ENCODE peak calls at places on chromosomes 7 and 10, in four cellular contexts. B is upper lobe of right lung, L is AG10803, K is ovary. X is an unnamed sample.
A peak's percentile ranks its signal among the peaks of the same experiment; 100 is the strongest.

GRCh38 chr10:132467464-132468149 is 70.0 kb upstream of the INPP5A start:
- DNase-seq in B (no peak), L (no peak), K (peak; percentile 70), X (no peak)

GRCh38 chr10:17232276-17232987 is 4.4 kb downstream of the VIM start:
- DNase-seq in B (no peak), L (no peak), K (no peak), X (peak; percentile 70)

GRCh38 chr10:17026686-17027485 is 102.7 kb downstream of the CUBN start:
- DNase-seq in B (no peak), L (peak; percentile 58), K (no peak), X (peak; percentile 77)

GRCh38 chr10:46197050-46197449 is 89.7 kb upstream of the ANTXRL start:
- DNase-seq in B (no peak), L (no peak), K (no peak), X (no peak)

GRCh38 chr7:496528-497295 is 22.9 kb downstream of the PDGFA start:
- DNase-seq in B (peak; percentile 63), L (no peak), K (no peak), X (no peak)

GRCh38 chr10:74024600-74024999 is 26.7 kb downstream of the VCL start:
- DNase-seq in B (no peak), L (no peak), K (no peak), X (no peak)

GRCh38 chr7:87312215-87312865 is 33.1 kb upstream of the CROT start:
- DNase-seq in B (no peak), L (peak; percentile 66), K (peak; percentile 52), X (peak; percentile 76)

GRCh38 chr7:56007167-56007652 is 42.8 kb downstream of the NIPSNAP2 start:
- DNase-seq in B (no peak), L (no peak), K (no peak), X (no peak)

GRCh38 chr10:69792361-69792760 is 9.3 kb upstream of the COL13A1 start:
- DNase-seq in B (no peak), L (no peak), K (no peak), X (no peak)

GRCh38 chr7:38186593-38187314 is 8.7 kb downstream of the STARD3NL start:
- DNase-seq in B (no peak), L (peak; percentile 58), K (no peak), X (no peak)

GRCh38 chr10:71638087-71638576 is 81.4 kb downstream of the C10orf105 start:
- DNase-seq in B (peak; percentile 75), L (no peak), K (no peak), X (no peak)

GRCh38 chr7:136339464-136339863 is 362.3 kb upstream of the MTPN start:
- DNase-seq in B (no peak), L (peak; percentile 4), K (no peak), X (no peak)

GRCh38 chr7:140719711-140720110 is 23.2 kb downstream of the NDUFB2 start:
- DNase-seq in B (no peak), L (peak; percentile 24), K (no peak), X (no peak)

GRCh38 chr10:56911906-56912480 is 550.9 kb upstream of the ZWINT start:
- DNase-seq in B (no peak), L (no peak), K (no peak), X (peak; percentile 16)

GRCh38 chr7:79199266-79199665 is 254.2 kb downstream of the MAGI2 start:
- DNase-seq in B (no peak), L (no peak), K (no peak), X (no peak)

GRCh38 chr7:142438235-142438922 is 180.5 kb upstream of the PRSS58 start:
- DNase-seq in B (no peak), L (peak; percentile 37), K (no peak), X (peak; percentile 50)

GRCh38 chr7:153043440-153043839 is 283.9 kb downstream of the ACTR3B start:
- DNase-seq in B (no peak), L (no peak), K (no peak), X (no peak)
- TF ChIP-seq CTCF in B (no peak), L (no peak), K (no peak), X (no peak)

GRCh38 chr7:27364344-27364758 is 121.7 kb downstream of the EVX1 start:
- DNase-seq in B (no peak), L (peak; percentile 83), K (peak; percentile 84), X (no peak)
- H3K4me3 ChIP-seq in B (no peak overlapping the region), L (peak overlapping the region; percentile 52), K (peak overlapping the region; percentile 7), X (no peak overlapping the region)

DNA sequence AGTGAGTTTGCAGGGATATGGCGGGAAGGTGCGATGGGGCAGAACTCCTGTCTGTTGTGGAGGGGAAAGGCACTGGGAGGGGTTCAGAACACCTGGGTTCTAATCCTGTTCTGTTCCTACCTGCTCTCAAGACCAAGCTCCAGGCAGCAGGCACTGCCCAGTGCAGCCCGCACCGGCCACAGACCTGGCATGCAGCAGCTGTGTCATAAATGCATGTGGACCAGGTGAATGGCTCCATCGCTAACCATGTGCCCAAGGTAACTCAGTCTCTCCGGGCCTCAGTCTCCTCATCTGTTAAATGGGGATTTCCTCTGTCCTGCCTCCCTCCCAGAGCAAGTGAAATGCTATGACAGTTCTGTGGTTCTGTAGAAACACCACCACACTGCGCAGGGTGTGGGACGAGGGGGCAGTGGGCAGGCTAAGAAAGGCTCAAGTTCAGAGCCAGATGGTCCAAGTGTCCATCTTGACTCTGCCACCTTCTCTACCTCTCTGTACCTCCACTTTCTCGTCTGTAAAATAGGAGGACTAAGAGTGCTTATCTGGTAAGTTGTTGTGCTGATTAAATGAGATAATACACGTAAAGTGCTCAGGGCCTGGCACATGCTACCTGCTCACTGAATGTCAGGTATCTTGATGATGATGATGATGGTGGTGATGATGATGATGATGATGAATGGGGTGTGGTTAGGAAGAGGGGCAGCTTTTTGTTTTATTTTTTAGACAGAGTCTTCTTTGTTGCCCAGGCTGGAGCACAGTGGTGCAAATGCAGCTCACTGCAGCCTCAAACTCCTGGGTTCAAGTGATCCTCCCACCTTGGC is 22.9 kb downstream of the ATP6V1F start:
- DNase-seq in B (no peak), L (no peak), K (no peak), X (no peak)
- TF ChIP-seq CTCF in B (no peak), L (no peak), K (no peak), X (no peak)

DNA sequence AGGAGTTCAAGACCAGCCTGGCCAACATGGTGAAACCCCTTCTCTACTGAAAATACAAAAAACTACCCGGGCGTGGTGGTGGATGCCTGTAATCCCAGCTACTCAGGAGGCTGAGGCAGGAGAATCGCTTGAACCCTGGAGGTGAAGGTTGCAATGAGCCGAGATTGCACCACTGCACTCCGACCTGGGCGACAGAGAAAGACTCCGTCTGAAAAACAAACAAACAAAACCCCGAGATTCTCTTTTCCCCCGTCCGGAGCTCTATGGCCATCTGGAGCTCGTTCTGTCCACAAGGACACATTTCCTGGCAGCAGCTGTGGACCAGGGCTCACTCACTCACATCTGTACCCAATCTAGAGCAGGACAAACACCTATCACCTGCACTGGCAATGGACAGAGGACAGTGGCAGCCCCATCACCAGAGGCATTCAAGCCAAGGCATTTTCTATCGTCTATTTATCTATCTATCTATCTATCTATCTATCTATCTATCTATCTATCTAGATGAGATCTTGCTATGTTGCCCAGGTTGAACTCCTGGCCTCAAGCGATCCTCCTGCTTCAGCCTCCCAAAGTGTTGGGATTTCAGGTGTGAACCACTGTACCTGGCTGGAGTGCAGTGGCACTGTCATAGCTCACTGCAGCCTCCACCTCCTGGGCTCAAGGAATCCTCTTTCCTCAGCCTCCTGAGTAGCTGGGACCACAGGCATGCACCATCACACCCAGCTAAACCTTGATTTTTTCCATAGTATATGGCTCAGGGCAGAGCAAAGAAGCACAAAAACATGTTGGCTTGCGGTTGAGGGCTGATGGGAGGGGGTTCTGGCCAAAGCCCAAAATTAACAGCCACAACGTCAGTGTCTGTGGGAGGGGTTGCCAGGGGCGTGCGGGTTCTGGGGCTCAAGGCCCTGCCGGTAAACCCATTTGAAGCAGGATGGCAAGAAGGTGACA is 167.2 kb upstream of the TNRC18 start:
- DNase-seq in B (no peak), L (no peak), K (no peak), X (no peak)
- H3K4me3 ChIP-seq in B (no peak overlapping the region), L (no peak overlapping the region), K (no peak overlapping the region), X (peak overlapping the region; percentile 64)

DNA sequence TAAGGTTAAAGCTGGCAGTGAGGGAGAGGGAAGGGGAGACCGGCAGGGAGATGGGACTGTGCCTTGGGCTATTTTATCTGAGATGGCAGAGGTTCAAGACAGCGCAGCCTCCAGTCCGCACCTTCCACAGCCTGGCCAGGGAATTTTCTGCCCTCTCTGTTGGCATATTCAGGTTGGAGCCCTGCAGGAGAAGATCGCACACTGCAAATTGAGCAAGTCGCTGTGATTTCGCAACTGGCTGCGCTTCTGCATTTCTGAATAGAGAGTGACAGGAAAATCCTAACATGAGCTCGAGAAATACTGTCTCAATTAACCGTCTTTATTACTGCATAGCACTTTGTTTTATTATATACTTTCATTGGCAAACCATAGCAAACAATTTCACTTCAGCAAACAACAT is 238.8 kb upstream of the GPR26 start:
- DNase-seq in B (no peak), L (no peak), K (no peak), X (no peak)
- TF ChIP-seq CTCF in B (no peak), L (no peak), K (no peak), X (no peak)

DNA sequence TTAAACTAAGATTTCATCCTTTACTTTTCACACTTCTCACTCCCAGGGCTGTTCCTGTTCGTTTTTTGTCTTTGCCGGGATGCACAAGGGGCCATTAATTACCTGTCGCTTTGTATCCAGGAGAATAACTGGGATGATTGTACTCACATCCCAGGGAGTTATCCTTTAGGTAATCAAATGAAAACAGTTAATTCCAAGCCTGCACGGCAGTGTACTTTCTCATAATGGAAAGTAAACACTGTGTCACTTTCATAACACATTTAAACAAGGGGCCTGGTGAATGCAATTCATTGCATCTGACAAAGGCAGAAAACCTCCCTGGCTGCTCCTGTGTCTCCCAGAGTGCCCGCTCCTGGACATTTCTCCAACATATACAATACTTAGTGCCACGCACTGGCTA is 138.7 kb upstream of the CELF2 start:
- DNase-seq in B (no peak), L (no peak), K (no peak), X (no peak)
- H3K4me3 ChIP-seq in B (no peak overlapping the region), L (no peak overlapping the region), K (no peak overlapping the region), X (no peak overlapping the region)

DNA sequence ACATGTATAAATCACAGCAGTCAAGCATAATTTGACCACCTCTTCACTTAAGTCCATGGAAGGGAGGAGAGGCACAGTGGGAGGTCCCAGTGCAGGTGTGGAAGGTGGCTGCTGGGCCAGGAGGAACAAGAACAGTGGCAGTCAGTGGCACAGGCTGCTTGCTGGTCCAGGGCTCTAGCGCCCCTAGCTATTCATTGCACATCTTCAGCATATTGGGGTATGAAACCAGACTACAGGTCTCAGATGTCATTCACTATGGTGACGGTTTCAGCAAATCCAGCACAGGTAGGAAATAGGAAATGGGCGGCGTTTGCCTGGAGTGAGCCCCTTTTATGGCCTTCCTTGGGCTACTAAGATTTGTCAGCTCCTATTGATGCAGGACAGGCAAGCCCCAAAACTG is 609.0 kb downstream of the PARD3 start:
- DNase-seq in B (no peak), L (no peak), K (no peak), X (peak; percentile 21)
- TF ChIP-seq CTCF in B (no peak), L (no peak), K (no peak), X (peak; percentile 7)

DNA sequence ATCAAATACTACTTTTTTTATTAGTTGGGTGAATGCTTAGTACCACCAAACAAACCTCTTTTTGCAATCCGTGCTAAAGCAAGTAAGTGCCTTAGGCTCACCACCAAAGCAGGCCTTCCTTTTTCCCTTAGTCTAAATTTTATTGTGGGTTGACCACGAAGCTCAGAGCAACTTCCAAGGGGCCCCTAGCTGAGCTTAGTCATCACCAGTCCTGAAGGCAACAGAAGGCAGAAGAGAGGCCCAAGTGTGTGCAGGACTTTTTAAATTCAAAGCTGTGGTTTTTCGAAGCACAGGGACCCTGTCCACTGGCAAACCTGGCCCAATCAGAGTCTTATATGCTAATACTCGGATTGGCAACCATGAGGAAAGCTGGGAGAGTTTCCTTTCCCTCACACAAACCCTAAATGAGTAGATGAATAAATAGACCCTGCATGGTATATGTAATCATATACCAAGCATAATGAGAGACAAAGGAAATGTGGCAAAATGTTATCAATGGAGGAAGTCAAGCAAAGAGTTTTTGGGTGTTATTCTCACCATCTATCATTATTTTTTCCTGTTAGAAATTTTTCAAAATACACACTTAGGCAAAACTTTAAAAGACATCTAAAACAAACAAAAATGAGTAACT is 453.2 kb upstream of the GALNT17 start:
- DNase-seq in B (no peak), L (peak; percentile 76), K (no peak), X (no peak)
- H3K4me3 ChIP-seq in B (no peak overlapping the region), L (no peak overlapping the region), K (no peak overlapping the region), X (no peak overlapping the region)

X was measured in GM12865.